ENCODE peak calls at places on chromosomes 11 and 22, in nine cellular contexts. O, A, N, B, R, V, U, X and H are unnamed samples.

GRCh38 chr22:24758164-24758799 is 16.2 kb downstream of the PIWIL3 start:
- DNase-seq in N (peak), O (peak), X (peak), R (peak), V (peak), A (peak), B (peak), U (peak), H (peak)

GRCh38 chr22:40721266-40721665 is 42.0 kb downstream of the MCHR1 start:
- DNase-seq in O (peak), U (no peak), V (no peak), X (no peak), B (peak), A (peak), N (no peak), R (peak), H (no peak)

GRCh38 chr11:2794947-2795346 is 90.6 kb downstream of the CDKN1C start:
- DNase-seq in N (no peak), X (no peak), B (no peak), A (no peak), U (no peak), R (no peak), V (peak), O (no peak), H (no peak)

GRCh38 chr11:124481365-124482323 is 36.1 kb upstream of the OR8B8 start:
- DNase-seq in B (peak), U (no peak), N (no peak), O (peak), A (peak), X (no peak), V (no peak), R (peak), H (no peak)

GRCh38 chr11:78763664-78764063 is 189.0 kb upstream of the NARS2 start:
- DNase-seq in B (no peak), V (no peak), R (no peak), X (no peak), N (no peak), U (no peak), O (no peak), A (no peak), H (no peak)

GRCh38 chr11:104731890-104732289 is 166.4 kb downstream of the CASP12 start:
- DNase-seq in B (no peak), R (no peak), X (no peak), O (no peak), V (no peak), A (no peak), N (no peak), U (no peak), H (no peak)

GRCh38 chr11:606245-606644 is 9.5 kb downstream of the IRF7 start:
- DNase-seq in R (no peak), V (peak), N (no peak), X (no peak), O (peak), U (no peak), B (peak), A (peak), H (no peak)

GRCh38 chr11:35523351-35523768 is 2.1 kb downstream of the PAMR1 start:
- DNase-seq in U (no peak), V (no peak), A (peak), X (no peak), R (peak), B (no peak), N (no peak), O (no peak), H (no peak)

GRCh38 chr11:75815345-75815983 is 454 bp downstream of the UVRAG start:
- DNase-seq in U (peak), V (no peak), N (no peak), R (peak), A (no peak), O (no peak), X (peak), B (peak), H (peak)

GRCh38 chr22:29155966-29156365 is 49.7 kb upstream of the EMID1 start:
- DNase-seq in N (no peak), V (no peak), U (no peak), A (no peak), R (no peak), B (no peak), X (no peak), O (no peak), H (no peak)

GRCh38 chr22:27857441-27857840 is 55.9 kb upstream of the MN1 start:
- DNase-seq in V (no peak), A (peak), B (no peak), X (no peak), O (no peak), R (peak), U (no peak), N (peak), H (no peak)

GRCh38 chr11:91299980-91300379 is 924.6 kb upstream of the FAT3 start:
- DNase-seq in O (no peak), A (no peak), B (no peak), V (no peak), U (no peak), R (peak), N (no peak), X (no peak), H (no peak)

GRCh38 chr11:119087747-119088241 is 3.1 kb downstream of the HMBS start:
- DNase-seq in X (no peak), U (no peak), V (no peak), O (no peak), A (no peak), B (no peak), N (no peak), R (no peak), H (no peak)

GRCh38 chr11:120546312-120547205 is 35.0 kb downstream of the GRIK4 start:
- DNase-seq in O (no peak), N (peak), U (no peak), R (peak), X (no peak), V (no peak), A (peak), B (peak), H (no peak)

GRCh38 chr11:31641477-31642062 is 132.0 kb downstream of the ELP4 start:
- DNase-seq in V (peak), U (no peak), O (no peak), X (no peak), B (peak), R (peak), N (no peak), A (peak), H (peak)

GRCh38 chr22:45889539-45890350 is 87.2 kb downstream of the WNT7B start:
- DNase-seq in R (peak), N (no peak), O (no peak), U (no peak), X (no peak), B (no peak), A (peak), V (no peak), H (no peak)

GRCh38 chr11:127345819-127346459 is 345.4 kb upstream of the KIRREL3 start:
- DNase-seq in U (peak), O (peak), X (peak), N (peak), V (peak), A (peak), R (peak), B (peak), H (peak)

GRCh38 chr22:46499798-46500174 is 37.6 kb downstream of the CELSR1 start:
- DNase-seq in N (no peak), V (no peak), R (no peak), U (no peak), A (no peak), B (no peak), O (no peak), X (no peak), H (no peak)

GRCh38 chr11:17978553-17979287 is 34.1 kb downstream of the SERGEF start:
- DNase-seq in N (no peak), X (peak), O (peak), V (peak), R (peak), B (peak), A (peak), U (peak), H (peak)

GRCh38 chr11:130891326-130891725 is 25.0 kb downstream of the SNX19 start:
- DNase-seq in R (peak), U (no peak), A (no peak), V (no peak), N (no peak), O (no peak), B (no peak), X (no peak), H (no peak)

GRCh38 chr22:47067331-47067890 is 305.0 kb downstream of the TBC1D22A start:
- DNase-seq in N (no peak), O (no peak), B (no peak), A (no peak), U (no peak), R (no peak), V (peak), X (no peak), H (no peak)

GRCh38 chr22:40178417-40179409 is 988 bp downstream of the TNRC6B start:
- DNase-seq in X (peak), A (no peak), O (peak), N (no peak), B (no peak), U (peak), V (peak), R (peak), H (peak)

GRCh38 chr11:73154178-73154577 is 12.1 kb upstream of the FCHSD2 start:
- DNase-seq in B (no peak), N (no peak), X (peak), U (peak), O (peak), A (no peak), R (no peak), V (no peak), H (peak)

GRCh38 chr11:46250071-46251052 is 27.1 kb upstream of the CREB3L1 start:
- DNase-seq in R (peak), U (no peak), N (no peak), V (no peak), A (peak), B (no peak), O (no peak), X (no peak), H (no peak)

GRCh38 chr11:10920205-10920604 is 62.4 kb upstream of the ZBED5 start:
- DNase-seq in R (peak), A (peak), O (no peak), X (no peak), B (no peak), V (no peak), U (no peak), N (no peak), H (no peak)

GRCh38 chr11:66176650-66177049 is 91.8 kb upstream of the RAB1B start:
- DNase-seq in R (no peak), B (no peak), U (no peak), V (no peak), X (no peak), N (no peak), O (no peak), A (no peak), H (no peak)

GRCh38 chr11:83200035-83200434 is 6.5 kb downstream of the ANKRD42 start:
- DNase-seq in U (no peak), R (no peak), X (no peak), O (no peak), N (no peak), V (no peak), A (no peak), B (no peak), H (no peak)